ENCODE peak calls at places on chromosomes 7 and 10, in seven cellular contexts. P is left lung; J is neural progenitor cell; X is CD8-positive, alpha-beta memory T cell; T is lower lobe of right lung; S is neuronal stem cell; L is heart right ventricle. E is an unnamed sample. For H3K4me1, the result is how much of the 10 kb centered on the place peaks cover.

GRCh38 chr7:85004402-85004801 is 182.5 kb downstream of the SEMA3D start:
- DNase-seq in P (no peak), J (no peak), X (no peak), T (no peak), S (no peak), L (no peak), E (no peak)

GRCh38 chr10:1180836-1181235 is 124.7 kb downstream of the WDR37 start:
- DNase-seq in P (no peak), J (peak), X (no peak), T (no peak), S (no peak), L (no peak), E (no peak)

GRCh38 chr7:123787227-123788007 is 38.6 kb upstream of the WASL start:
- DNase-seq in P (no peak), J (no peak), X (no peak), T (no peak), S (no peak), L (no peak), E (no peak)

GRCh38 chr7:111137296-111138195 is 46.6 kb downstream of the LRRN3 start:
- DNase-seq in P (no peak), J (peak), X (no peak), T (peak), S (no peak), L (no peak), E (peak)

GRCh38 chr10:22231260-22231659 is 13.4 kb upstream of the EBLN1 start:
- DNase-seq in P (no peak), J (no peak), X (no peak), T (no peak), S (no peak), L (no peak), E (no peak)

GRCh38 chr10:129953541-129954031 is 10.5 kb downstream of the EBF3 start:
- DNase-seq in P (no peak), J (no peak), X (no peak), T (no peak), S (no peak), L (no peak), E (no peak)

GRCh38 chr10:79443338-79444242 is 1.8 kb downstream of the ZCCHC24 start:
- DNase-seq in P (no peak), J (no peak), X (no peak), T (no peak), S (no peak), L (no peak), E (no peak)

GRCh38 chr10:63819753-63820347 is 298.6 kb downstream of the REEP3 start:
- DNase-seq in P (no peak), J (peak), X (no peak), T (peak), S (peak), L (peak), E (peak)

DNA sequence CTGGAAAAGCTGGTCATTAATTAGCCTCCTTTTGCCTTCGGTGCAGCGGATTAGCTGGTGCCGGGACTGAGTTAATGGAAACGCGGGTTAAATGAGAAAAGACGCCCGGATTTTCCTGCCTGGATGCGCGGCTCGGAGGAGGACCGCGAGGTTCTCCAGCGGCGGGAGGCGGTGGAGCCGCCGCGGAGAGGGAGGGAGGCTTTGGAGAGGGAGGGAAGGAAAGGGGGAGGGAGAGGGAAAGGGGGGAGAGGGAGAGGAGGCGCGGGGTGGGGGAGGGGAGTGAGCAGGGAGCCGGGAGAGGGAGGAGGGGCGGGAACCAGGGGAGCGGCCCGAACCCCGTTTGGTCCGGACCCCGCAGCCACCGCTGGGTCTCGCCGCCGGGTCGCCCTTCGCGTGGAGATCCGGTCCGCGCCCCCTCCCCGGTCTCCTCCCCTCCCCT is 347.4 kb downstream of the DNAJB6 start:
- DNase-seq in P (no peak), J (peak), X (no peak), T (no peak), S (peak), L (no peak), E (no peak)
- H3K4me3 ChIP-seq in P (no peak), J (peak), X (no peak), T (no peak), S (peak), L (peak), E (no peak)

GRCh38 chr7:107505997-107506682 is 36.3 kb downstream of the GPR22 start:
- DNase-seq in P (no peak), J (no peak), X (no peak), T (no peak), S (no peak), L (no peak), E (no peak)
- H3K27ac ChIP-seq in P (no peak), J (no peak), X (no peak), T (no peak), S (no peak), L (no peak), E (no peak)

GRCh38 chr7:90723233-90723632 is 127.1 kb downstream of the CDK14 start:
- DNase-seq in P (no peak), J (no peak), X (no peak), T (no peak), S (no peak), L (no peak), E (no peak)
- H3K4me1 ChIP-seq in P (under half), J (under half), X (under half), T (under half), S (under half), L (under half), E (under half)

DNA sequence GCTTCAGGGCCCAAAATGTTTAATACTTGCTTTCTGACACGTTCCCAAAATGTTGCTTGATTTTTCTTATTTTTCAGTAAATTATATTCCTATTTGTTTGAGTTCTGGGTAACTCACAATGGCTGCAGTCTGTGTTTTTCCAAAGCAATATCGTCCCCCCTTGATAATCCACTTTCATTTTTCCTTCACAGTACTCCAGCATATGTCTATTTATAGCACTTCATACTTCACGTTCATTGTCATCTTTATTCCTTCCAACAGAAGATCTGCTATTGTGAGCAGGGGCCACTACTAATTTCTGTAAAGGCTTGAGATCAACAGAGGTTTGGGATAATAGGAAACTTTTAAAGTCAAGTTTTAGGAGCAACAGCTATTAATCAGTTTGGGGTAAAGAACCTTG is 11.6 kb downstream of the CPEB3 start:
- DNase-seq in P (no peak), J (no peak), X (no peak), T (no peak), S (no peak), L (no peak), E (no peak)
- H3K4me3 ChIP-seq in P (no peak), J (no peak), X (no peak), T (no peak), S (no peak), L (peak), E (no peak)

GRCh38 chr10:43421519-43421918 is 12.5 kb upstream of the HNRNPF start:
- DNase-seq in P (no peak), J (no peak), X (no peak), T (no peak), S (no peak), L (no peak), E (no peak)
- H3K27ac ChIP-seq in P (peak), J (no peak), X (no peak), T (peak), S (no peak), L (peak), E (no peak)